ENCODE peak calls at places on chromosomes 3 and 15, in nine cellular contexts. A, O, R, X, H, C, Y, Z and N are unnamed samples.
A peak's percentile ranks its signal among the peaks of the same experiment; 100 is the strongest.

GRCh38 chr15:36831915-36832310 is 252.5 kb downstream of the CDIN1 start:
- DNase-seq in A (no peak), O (no peak), R (no peak), X (no peak), H (no peak), C (no peak), Y (no peak), Z (no peak), N (no peak)

GRCh38 chr15:57156210-57156887 is 220.0 kb upstream of the CGNL1 start:
- DNase-seq in A (no peak), O (no peak), R (no peak), X (no peak), H (no peak), C (no peak), Y (no peak), Z (no peak), N (no peak)

GRCh38 chr3:64395490-64395889 is 170.2 kb upstream of the PRICKLE2 start:
- DNase-seq in A (no peak), O (no peak), R (no peak), X (no peak), H (no peak), C (no peak), Y (no peak), Z (no peak), N (no peak)

GRCh38 chr15:52178765-52179164 is 12.4 kb downstream of the GNB5 start:
- DNase-seq in A (no peak), O (no peak), R (no peak), X (no peak), H (no peak), C (no peak), Y (no peak), Z (no peak), N (no peak)

GRCh38 chr15:75775296-75776074 is 62.8 kb upstream of the CSPG4 start:
- DNase-seq in A (peak; percentile 85), O (no peak), R (no peak), X (no peak), H (no peak), C (peak; percentile 83), Y (no peak), Z (no peak), N (no peak)

GRCh38 chr3:38987456-38987855 is 64.3 kb downstream of the SCN11A start:
- DNase-seq in A (no peak), O (no peak), R (no peak), X (no peak), H (no peak), C (no peak), Y (no peak), Z (no peak), N (no peak)

GRCh38 chr3:42032693-42033349 is 58.3 kb upstream of the TRAK1 start:
- DNase-seq in A (no peak), O (no peak), R (no peak), X (no peak), H (peak; percentile 67), C (no peak), Y (no peak), Z (peak; percentile 46), N (peak; percentile 20)

GRCh38 chr3:127915115-127915936 is at the start of gene KBTBD12:
- DNase-seq in A (peak; percentile 71), O (no peak), R (no peak), X (peak; percentile 7), H (peak; percentile 21), C (peak; percentile 82), Y (no peak), Z (no peak), N (no peak)

GRCh38 chr3:120850326-120851295 is 57.4 kb upstream of the STXBP5L start:
- DNase-seq in A (no peak), O (no peak), R (no peak), X (no peak), H (no peak), C (no peak), Y (no peak), Z (no peak), N (peak; percentile 38)

GRCh38 chr3:149534671-149535394 is 60.3 kb downstream of the TM4SF4 start:
- DNase-seq in A (no peak), O (no peak), R (no peak), X (no peak), H (no peak), C (peak; percentile 70), Y (no peak), Z (peak; percentile 81), N (peak; percentile 44)

GRCh38 chr15:27454281-27455060 is 483.5 kb downstream of the GABRG3 start:
- DNase-seq in A (no peak), O (no peak), R (no peak), X (no peak), H (no peak), C (no peak), Y (no peak), Z (no peak), N (no peak)

GRCh38 chr15:67120839-67121540 is 55.6 kb downstream of the SMAD3 start:
- DNase-seq in A (no peak), O (peak; percentile 82), R (peak; percentile 74), X (peak; percentile 89), H (peak; percentile 83), C (no peak), Y (peak; percentile 67), Z (no peak), N (no peak)

GRCh38 chr15:27679621-27680521 is 419.2 kb downstream of the OCA2 start:
- DNase-seq in A (no peak), O (no peak), R (no peak), X (no peak), H (no peak), C (peak; percentile 71), Y (no peak), Z (peak; percentile 74), N (no peak)

GRCh38 chr3:153257673-153258351 is 95.8 kb downstream of the RAP2B start:
- DNase-seq in A (no peak), O (no peak), R (no peak), X (no peak), H (no peak), C (no peak), Y (no peak), Z (no peak), N (no peak)

GRCh38 chr3:179071569-179072397 is at the start of gene ZMAT3:
- DNase-seq in A (peak; percentile 96), O (peak; percentile 40), R (peak; percentile 72), X (peak; percentile 87), H (peak; percentile 87), C (peak; percentile 95), Y (peak; percentile 67), Z (peak; percentile 32), N (peak; percentile 71)

GRCh38 chr3:147398841-147399534 is 7.4 kb downstream of the ZIC4 start:
- DNase-seq in A (no peak), O (no peak), R (no peak), X (no peak), H (no peak), C (no peak), Y (no peak), Z (no peak), N (no peak)

GRCh38 chr3:159059395-159059794 is 257.5 kb downstream of the MFSD1 start:
- DNase-seq in A (no peak), O (no peak), R (no peak), X (no peak), H (no peak), C (no peak), Y (no peak), Z (no peak), N (no peak)

GRCh38 chr15:45829336-45830153 is 194.7 kb downstream of the SQOR start:
- DNase-seq in A (no peak), O (no peak), R (no peak), X (no peak), H (no peak), C (peak; percentile 51), Y (no peak), Z (peak; percentile 7), N (no peak)

GRCh38 chr15:77907824-77908751 is 169.4 kb downstream of the TBC1D2B start:
- DNase-seq in A (peak; percentile 69), O (no peak), R (no peak), X (peak; percentile 86), H (peak; percentile 54), C (peak; percentile 81), Y (peak; percentile 19), Z (no peak), N (no peak)

GRCh38 chr3:124791142-124791541 is 60.9 kb downstream of the UMPS start:
- DNase-seq in A (no peak), O (no peak), R (no peak), X (no peak), H (no peak), C (no peak), Y (no peak), Z (no peak), N (no peak)

GRCh38 chr3:17032407-17033034 is 147.8 kb downstream of the PLCL2 start:
- DNase-seq in A (peak; percentile 67), O (no peak), R (no peak), X (no peak), H (no peak), C (no peak), Y (no peak), Z (no peak), N (no peak)

GRCh38 chr15:90078965-90079364 is 23.3 kb downstream of the IDH2 start:
- DNase-seq in A (no peak), O (no peak), R (no peak), X (no peak), H (no peak), C (peak; percentile 58), Y (no peak), Z (no peak), N (no peak)

GRCh38 chr3:64685331-64685799 is 2.4 kb downstream of the ADAMTS9 start:
- DNase-seq in A (no peak), O (no peak), R (no peak), X (no peak), H (peak; percentile 51), C (no peak), Y (no peak), Z (no peak), N (no peak)

GRCh38 chr3:149527531-149528343 is 53.2 kb downstream of the TM4SF4 start:
- DNase-seq in A (no peak), O (no peak), R (no peak), X (no peak), H (no peak), C (no peak), Y (no peak), Z (no peak), N (no peak)

GRCh38 chr3:115525726-115526125 is 97.6 kb upstream of the GAP43 start:
- DNase-seq in A (no peak), O (no peak), R (no peak), X (no peak), H (no peak), C (no peak), Y (no peak), Z (no peak), N (no peak)

GRCh38 chr3:42830437-42831320 is 21.4 kb downstream of the ACKR2 start:
- DNase-seq in A (peak; percentile 65), O (no peak), R (no peak), X (no peak), H (no peak), C (peak; percentile 70), Y (no peak), Z (peak; percentile 9), N (no peak)